ENCODE peak calls at places on chromosome 4, in six cellular contexts. O is NCI-H1436, M is AG20443, K is foreskin fibroblast, L is NCI-H510A, D is NCI-H1694 treated with DMSO at 0.1 percent for 48 hours. G is an unnamed sample.

GRCh38 chr4:101205878-101206277 is 141.4 kb downstream of the PPP3CA start:
- DNase-seq in K (peak; percentile 17), O (no peak), D (no peak), M (peak; percentile 25), L (no peak), G (no peak)

GRCh38 chr4:5798447-5798846 is 87.4 kb downstream of the EVC start:
- DNase-seq in K (no peak), O (no peak), L (no peak), M (peak; percentile 40), D (peak; percentile 39), G (no peak)

GRCh38 chr4:78517050-78517652 is 34.4 kb upstream of the ANXA3 start:
- DNase-seq in K (peak; percentile 30), M (peak; percentile 47), L (no peak), D (peak; percentile 45), O (peak; percentile 35), G (no peak)

GRCh38 chr4:13701937-13702446 is 74.5 kb upstream of the BOD1L1 start:
- DNase-seq in K (peak; percentile 75), D (no peak), O (no peak), M (peak; percentile 37), L (no peak), G (no peak)

GRCh38 chr4:124712417-124713212 is at the start of gene ANKRD50:
- DNase-seq in O (peak; percentile 94), M (peak; percentile 95), L (peak; percentile 72), K (peak; percentile 95), D (peak; percentile 74), G (peak; percentile 76)

GRCh38 chr4:9942921-9943600 is 78.2 kb downstream of the SLC2A9 start:
- DNase-seq in M (no peak), K (no peak), D (no peak), O (no peak), L (no peak), G (no peak)

GRCh38 chr4:124974163-124974562 is 261.6 kb upstream of the ANKRD50 start:
- DNase-seq in K (no peak), M (no peak), D (no peak), L (no peak), O (no peak), G (no peak)

GRCh38 chr4:84647307-84647884 is 64.5 kb downstream of the CDS1 start:
- DNase-seq in L (no peak), D (no peak), K (peak; percentile 12), M (peak; percentile 12), O (no peak), G (no peak)

GRCh38 chr4:169225058-169225751 is 45.6 kb downstream of the SH3RF1 start:
- DNase-seq in K (peak; percentile 93), M (peak; percentile 77), D (no peak), O (no peak), L (no peak), G (no peak)

G was measured in dorsolateral prefrontal cortex.